ENCODE peak calls at places on chromosomes 4 and X, in four cellular contexts. U is T1000, B is AG09309, K is cardiac fibroblast. H is an unnamed sample.

GRCh38 chr4:25448379-25449109 is 71.5 kb downstream of the ANAPC4 start:
- DNase-seq in K (peak), B (peak), U (peak), H (no peak)

GRCh38 chrX:101415180-101416130 is 7.4 kb downstream of the HNRNPH2 start:
- DNase-seq in B (peak), K (peak), U (peak), H (no peak)

GRCh38 chr4:153267915-153268694 is 63.9 kb downstream of the TRIM2 start:
- DNase-seq in K (no peak), U (no peak), B (no peak), H (no peak)

GRCh38 chr4:47198791-47199190 is 167.4 kb downstream of the GABRB1 start:
- DNase-seq in B (no peak), U (no peak), K (no peak), H (no peak)

GRCh38 chrX:23334871-23335599 is 386 bp downstream of the PTCHD1 start:
- DNase-seq in U (no peak), K (no peak), B (no peak), H (no peak)

GRCh38 chr4:153152453-153153338 is 51.5 kb upstream of the TRIM2 start:
- DNase-seq in U (no peak), B (no peak), K (peak), H (no peak)

GRCh38 chr4:6916587-6917444 is 7.2 kb downstream of the TBC1D14 start:
- DNase-seq in B (no peak), K (peak), U (no peak), H (peak)

GRCh38 chr4:41205854-41206460 is 8.4 kb downstream of the APBB2 start:
- DNase-seq in B (no peak), K (peak), U (no peak), H (no peak)

GRCh38 chr4:80370635-80371034 is 35.1 kb downstream of the CFAP299 start:
- DNase-seq in K (no peak), B (no peak), U (no peak), H (no peak)

GRCh38 chrX:47648376-47648775 is 2.0 kb downstream of the ELK1 start:
- DNase-seq in B (no peak), K (no peak), U (no peak), H (no peak)

GRCh38 chr4:143311924-143312323 is 24.8 kb upstream of the GAB1 start:
- DNase-seq in B (no peak), K (no peak), U (no peak), H (no peak)

GRCh38 chrX:84188320-84188834 is 378 bp upstream of the RPS6KA6 start:
- DNase-seq in B (no peak), K (peak), U (no peak), H (no peak)

GRCh38 chrX:151359931-151360871 is 36.8 kb upstream of the VMA21 start:
- DNase-seq in K (peak), U (no peak), B (no peak), H (peak)

GRCh38 chr4:16670726-16671125 is 227.7 kb downstream of the LDB2 start:
- DNase-seq in K (no peak), U (no peak), B (no peak), H (no peak)

GRCh38 chrX:18194688-18195087 is 26.0 kb downstream of the BEND2 start:
- DNase-seq in B (no peak), K (no peak), U (no peak), H (no peak)

GRCh38 chrX:150361070-150361776 is 1.9 kb upstream of the MAMLD1 start:
- DNase-seq in U (no peak), B (no peak), K (no peak), H (no peak)

GRCh38 chr4:110503588-110504435 is 27.9 kb downstream of the ENPEP start:
- DNase-seq in U (no peak), B (no peak), K (no peak), H (no peak)

GRCh38 chr4:123411976-123412589 is 15.5 kb downstream of the SPRY1 start:
- DNase-seq in K (no peak), B (no peak), U (no peak), H (no peak)

GRCh38 chr4:121822796-121823504 is 733 bp downstream of the CCNA2 start:
- DNase-seq in B (no peak), K (peak), U (no peak), H (peak)

GRCh38 chrX:20965270-20966044 is 408.8 kb upstream of the CNKSR2 start:
- DNase-seq in U (no peak), K (no peak), B (no peak), H (no peak)

GRCh38 chrX:17174671-17175070 is 200.3 kb upstream of the NHS start:
- DNase-seq in U (no peak), B (no peak), K (no peak), H (no peak)

GRCh38 chr4:17781072-17781830 is at the start of gene FAM184B:
- DNase-seq in U (no peak), K (peak), B (no peak), H (no peak)

GRCh38 chrX:118181030-118181429 is 64.4 kb upstream of the KLHL13 start:
- DNase-seq in B (no peak), U (peak), K (peak), H (no peak)